ENCODE peak calls at places on chromosomes 13 and 19, in eight cellular contexts. U, L, C, S, X, Z, F and Y are unnamed samples.

GRCh38 chr13:39565036-39565949 is 37.7 kb downstream of the LHFPL6 start:
- DNase-seq in S (peak), Z (peak), C (peak), L (peak), X (no peak), U (peak), F (no peak), Y (peak)

GRCh38 chr13:106683179-106683578 is 115.2 kb upstream of the ARGLU1 start:
- DNase-seq in L (no peak), U (no peak), Z (no peak), X (no peak), F (no peak), C (no peak), S (no peak), Y (no peak)

GRCh38 chr13:93080587-93080986 is 146.0 kb upstream of the GPC6 start:
- DNase-seq in U (no peak), X (no peak), S (peak), Z (peak), L (peak), C (peak), F (no peak), Y (peak)

GRCh38 chr13:111040821-111041220 is 74.3 kb upstream of the ARHGEF7 start:
- DNase-seq in S (no peak), U (no peak), C (no peak), F (no peak), X (no peak), L (no peak), Z (no peak), Y (no peak)

GRCh38 chr13:99312493-99312883 is 5.3 kb upstream of the GPR183 start:
- DNase-seq in F (no peak), X (no peak), Z (peak), L (no peak), C (peak), U (peak), S (peak), Y (peak)

GRCh38 chr13:30551194-30551593 is 66.5 kb upstream of the USPL1 start:
- DNase-seq in Z (peak), X (peak), L (peak), F (no peak), U (peak), S (peak), C (peak), Y (peak)

GRCh38 chr19:16363133-16363851 is 38.7 kb downstream of the KLF2 start:
- DNase-seq in C (no peak), L (peak), S (peak), X (no peak), Z (no peak), F (no peak), U (no peak), Y (no peak)

GRCh38 chr13:52695856-52696255 is 43.2 kb downstream of the SUGT1 start:
- DNase-seq in U (peak), F (no peak), S (peak), X (no peak), C (peak), L (peak), Z (peak), Y (peak)

DNA sequence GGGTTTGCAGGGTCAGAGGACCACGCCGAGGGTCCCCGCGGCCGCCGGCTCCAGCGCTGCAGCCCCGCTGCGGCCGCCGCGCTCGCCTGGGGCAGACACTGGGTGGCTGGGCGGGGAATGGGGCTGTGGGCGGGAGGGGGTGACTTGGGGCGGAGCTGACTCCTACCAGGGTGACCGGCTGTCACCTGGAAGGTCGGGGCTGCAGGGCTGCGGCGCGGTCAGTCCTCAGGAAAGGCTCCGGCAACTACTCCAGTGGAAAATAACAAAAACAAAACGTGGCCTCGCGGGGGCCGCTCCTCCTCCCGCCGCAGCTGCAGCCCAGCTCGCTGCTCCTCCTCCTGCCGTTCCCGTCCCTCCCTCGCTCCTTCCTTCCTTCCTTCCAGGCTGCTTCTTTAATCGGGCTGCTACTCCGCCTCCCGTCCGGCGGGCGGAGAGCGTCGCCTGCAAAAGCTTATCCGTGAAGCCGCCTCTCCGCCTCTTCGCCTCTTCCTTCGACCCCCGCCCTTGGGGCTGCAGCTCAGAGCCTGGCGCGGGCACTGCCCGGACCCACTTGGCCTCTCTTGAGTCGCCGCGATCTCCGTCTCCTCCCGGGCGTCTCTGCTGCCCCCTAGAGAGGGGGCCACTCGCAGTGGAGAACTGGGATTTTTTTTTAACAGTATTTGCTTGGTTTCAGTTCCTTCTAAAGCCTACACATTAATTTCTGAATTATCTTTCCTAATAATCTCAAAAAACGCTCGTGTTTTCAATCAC is at the start of gene TBC1D4:
- DNase-seq in U (peak), Z (peak), X (peak), L (peak), F (peak), S (peak), C (peak), Y (peak)
- TF ChIP-seq CTCF in U (peak), Z (peak), X (peak), L (peak), F (peak), S (peak), C (peak), Y (peak)

GRCh38 chr13:27171830-27172494 is 351 bp upstream of the USP12 start:
- DNase-seq in X (peak), Z (peak), F (peak), U (peak), C (peak), L (peak), S (peak), Y (peak)
- TF ChIP-seq CTCF in X (no peak), Z (no peak), F (no peak), U (peak), C (no peak), L (peak), S (no peak), Y (no peak)

DNA sequence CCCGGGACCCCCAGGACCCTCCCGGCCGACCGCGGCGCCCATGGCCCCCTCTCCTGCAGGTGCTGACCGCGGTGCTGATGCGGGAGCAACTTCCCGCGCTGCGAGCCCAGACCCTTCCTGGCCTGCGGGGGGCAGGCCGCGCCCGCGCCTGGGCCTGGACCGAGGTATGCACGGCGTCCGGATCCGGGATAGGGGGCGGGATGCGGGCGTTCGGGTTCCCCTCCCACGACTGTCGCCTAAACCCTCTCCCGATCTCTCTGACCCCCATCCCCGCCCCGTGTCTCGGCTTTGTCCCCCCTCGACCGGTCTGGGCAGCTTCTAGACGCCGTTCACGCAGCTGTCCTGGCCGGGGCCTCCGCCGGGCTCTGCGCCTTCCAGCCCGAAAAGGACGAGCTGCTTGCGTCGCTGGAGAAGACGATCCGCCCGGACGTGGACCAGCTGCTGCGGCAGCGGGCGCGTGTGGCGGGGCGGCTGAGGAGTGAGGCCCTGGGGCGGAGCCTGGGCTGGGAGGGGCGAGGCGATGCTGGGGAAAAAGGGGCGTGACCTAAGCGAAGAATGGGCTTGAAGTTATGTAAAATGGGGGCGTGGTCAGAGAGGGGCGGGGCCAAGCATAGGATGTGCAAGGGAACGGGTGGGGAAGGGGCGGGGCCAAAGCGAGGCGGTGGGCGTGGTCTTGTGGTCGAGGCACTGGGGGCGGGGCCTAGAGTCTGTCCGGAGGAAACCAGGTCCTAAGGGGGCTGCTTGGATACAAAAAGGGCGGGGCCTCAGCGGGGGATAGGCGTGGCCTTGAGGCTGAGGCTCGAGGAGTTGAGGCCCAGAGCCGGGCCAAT is 15.9 kb upstream of the COLGALT1 start:
- DNase-seq in C (peak), X (peak), S (peak), Z (peak), F (peak), L (peak), U (peak), Y (peak)
- TF ChIP-seq CTCF in C (peak), X (peak), S (no peak), Z (peak), F (no peak), L (peak), U (peak), Y (peak)

GRCh38 chr19:23407597-23407996 is 12.3 kb upstream of the ZNF91 start:
- DNase-seq in U (no peak), S (no peak), C (no peak), L (no peak), X (no peak), F (no peak), Z (no peak), Y (no peak)

GRCh38 chr19:23409392-23410048 is 14.2 kb upstream of the ZNF91 start:
- DNase-seq in X (no peak), F (no peak), L (no peak), S (no peak), U (no peak), Z (no peak), C (no peak), Y (no peak)

GRCh38 chr19:23404676-23405075 is 9.4 kb upstream of the ZNF91 start:
- DNase-seq in S (peak), X (no peak), L (peak), U (no peak), Z (no peak), C (no peak), F (no peak), Y (no peak)

GRCh38 chr19:23403581-23404324 is 8.5 kb upstream of the ZNF91 start:
- DNase-seq in U (no peak), C (no peak), X (no peak), Z (no peak), L (no peak), F (no peak), S (no peak), Y (no peak)

DNA sequence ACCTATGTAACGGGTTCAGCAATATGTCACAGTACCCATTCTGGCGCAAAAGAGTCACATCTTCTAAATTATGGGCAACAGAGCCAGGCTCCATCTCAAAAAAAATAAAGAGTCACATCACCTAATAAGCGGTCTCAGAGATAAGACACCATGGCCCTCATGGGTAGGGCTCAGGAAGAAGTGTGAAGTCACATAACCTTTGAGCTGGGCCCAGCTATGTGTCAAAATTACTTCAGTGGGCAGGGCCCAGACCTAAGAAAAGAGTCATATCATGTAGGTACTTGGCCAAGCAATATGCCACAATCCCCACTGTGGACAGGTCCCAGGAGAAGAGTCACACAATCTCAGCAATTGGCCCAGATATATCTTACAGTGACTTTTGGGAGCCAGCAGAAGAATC is 11.4 kb upstream of the ZNF91 start:
- DNase-seq in Z (no peak), X (no peak), U (no peak), L (no peak), S (no peak), F (no peak), C (no peak), Y (no peak)
- TF ChIP-seq CTCF in Z (no peak), X (no peak), U (no peak), L (no peak), S (no peak), F (no peak), C (no peak), Y (no peak)

GRCh38 chr19:11551603-11552235 is 7.3 kb downstream of the ELOF1 start:
- DNase-seq in Z (no peak), U (peak), X (peak), C (no peak), F (no peak), L (no peak), S (no peak), Y (peak)
- TF ChIP-seq CTCF in Z (peak), U (peak), X (peak), C (peak), F (peak), L (peak), S (no peak), Y (peak)

DNA sequence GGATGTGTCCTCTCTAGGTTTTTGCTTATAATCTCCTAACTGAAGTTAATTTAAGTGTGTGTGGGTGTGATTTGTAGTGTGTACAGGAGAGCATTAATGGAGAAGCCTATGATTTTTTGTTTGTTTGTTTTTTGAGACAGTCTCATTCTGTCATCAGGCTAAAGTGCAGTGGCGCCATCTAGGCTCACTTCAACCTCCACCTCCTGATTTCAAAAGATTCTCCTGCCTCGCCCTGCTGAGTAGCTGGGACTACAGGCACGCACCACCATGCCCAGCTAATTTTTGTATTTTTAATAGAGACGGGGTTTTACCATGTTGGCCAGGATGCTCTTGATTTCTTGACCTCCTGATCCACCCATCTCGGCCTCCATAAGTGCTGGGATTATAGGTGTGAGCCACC is 20.6 kb downstream of the ZNF701 start:
- DNase-seq in S (no peak), C (no peak), Z (no peak), U (no peak), F (no peak), X (no peak), L (no peak), Y (no peak)
- TF ChIP-seq CTCF in S (no peak), C (no peak), Z (peak), U (no peak), F (peak), X (no peak), L (peak), Y (no peak)

GRCh38 chr13:23288564-23288963 is 107.8 kb downstream of the SGCG start:
- DNase-seq in C (peak), Z (no peak), S (no peak), X (no peak), L (no peak), F (no peak), U (no peak), Y (peak)
- TF ChIP-seq CTCF in C (no peak), Z (no peak), S (no peak), X (no peak), L (no peak), F (no peak), U (no peak), Y (no peak)

GRCh38 chr19:22622020-22622419 is 12.1 kb upstream of the ZNF492 start:
- DNase-seq in X (no peak), F (no peak), U (no peak), S (no peak), C (no peak), L (no peak), Z (no peak), Y (no peak)
- TF ChIP-seq CTCF in X (no peak), F (no peak), U (no peak), S (no peak), C (no peak), L (no peak), Z (no peak), Y (no peak)

GRCh38 chr19:4638330-4638729 is 986 bp upstream of the TNFAIP8L1 start:
- DNase-seq in Z (no peak), L (no peak), U (no peak), X (peak), C (no peak), S (no peak), F (no peak), Y (peak)

GRCh38 chr19:4636761-4637160 is 2.6 kb upstream of the TNFAIP8L1 start:
- DNase-seq in U (no peak), X (no peak), F (no peak), L (no peak), Z (no peak), S (no peak), C (no peak), Y (no peak)

GRCh38 chr19:4636151-4636717 is 3.1 kb upstream of the TNFAIP8L1 start:
- DNase-seq in Z (peak), C (peak), L (no peak), S (peak), F (peak), X (peak), U (peak), Y (peak)

GRCh38 chr19:4635763-4636135 is 3.6 kb upstream of the TNFAIP8L1 start:
- DNase-seq in U (no peak), F (no peak), S (no peak), C (no peak), X (no peak), Z (no peak), L (no peak), Y (no peak)

DNA sequence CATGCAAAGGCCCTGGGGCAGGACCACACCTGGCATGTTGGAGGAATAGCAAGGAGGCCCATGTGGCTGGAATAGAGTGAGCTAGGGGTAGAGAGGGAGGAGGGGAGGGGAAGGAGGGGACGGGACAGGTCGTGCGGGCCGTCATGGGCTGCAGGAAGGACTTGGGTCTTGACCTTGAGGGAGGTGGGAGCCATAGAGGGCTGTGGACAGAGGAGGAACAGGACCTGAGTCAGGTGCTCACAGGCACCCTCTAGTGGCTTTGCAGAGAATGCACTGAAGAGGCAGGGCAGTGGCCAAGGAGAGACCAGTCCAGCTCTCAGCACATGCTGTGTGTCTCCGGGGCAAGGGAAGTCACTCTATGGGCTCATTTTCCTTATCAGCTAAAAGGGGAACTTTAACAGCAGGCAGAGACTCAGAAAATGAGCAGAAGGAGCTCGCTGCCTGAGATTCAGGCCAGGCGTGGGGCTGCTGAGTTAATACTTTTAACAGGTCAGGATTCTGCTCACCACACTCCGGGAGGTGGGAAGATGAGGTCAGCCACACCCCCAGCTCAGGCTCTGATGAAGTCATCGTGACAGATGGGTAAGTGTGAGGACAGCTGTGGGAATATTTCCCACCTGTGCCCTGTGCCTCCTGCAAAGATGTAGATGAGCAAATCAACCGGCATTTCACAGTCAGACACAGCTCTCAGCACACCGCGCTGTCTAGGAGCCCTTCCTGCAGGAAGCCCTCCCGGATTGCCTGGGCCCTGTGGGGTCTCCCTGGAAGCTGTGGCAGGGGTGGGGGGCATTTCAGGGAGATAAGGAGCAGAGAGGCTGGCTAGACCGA is 6.0 kb upstream of the TNFAIP8L1 start:
- DNase-seq in L (peak), X (peak), Z (peak), F (peak), C (peak), U (peak), S (peak), Y (peak)
- TF ChIP-seq CTCF in L (peak), X (peak), Z (peak), F (peak), C (peak), U (peak), S (peak), Y (peak)